ENCODE peak calls at places on chromosomes 4 and X, in six cellular contexts. G, A, M, K, R and L are unnamed samples.

GRCh38 chrX:137166591-137166990 is 132.8 kb upstream of the GPR101 start:
- DNase-seq in G (no peak), R (no peak), A (peak), M (no peak), K (no peak), L (peak)

GRCh38 chrX:20382518-20383291 is 116.0 kb upstream of the RPS6KA3 start:
- DNase-seq in K (no peak), R (peak), G (no peak), A (peak), M (peak), L (peak)

GRCh38 chr4:19735012-19735411 is 516.7 kb upstream of the SLIT2 start:
- DNase-seq in K (no peak), A (no peak), R (no peak), G (no peak), M (no peak), L (no peak)

GRCh38 chr4:124953059-124953850 is 240.7 kb upstream of the ANKRD50 start:
- DNase-seq in G (no peak), A (no peak), R (no peak), K (no peak), M (peak), L (no peak)

GRCh38 chr4:169099775-169100180 is 89.7 kb upstream of the CBR4 start:
- DNase-seq in G (no peak), M (no peak), K (no peak), A (no peak), R (no peak), L (no peak)

GRCh38 chrX:100410083-100410590 is at the start of gene PCDH19:
- DNase-seq in A (peak), G (no peak), R (no peak), M (peak), K (peak), L (peak)

GRCh38 chr4:16597829-16598228 is 300.6 kb downstream of the LDB2 start:
- DNase-seq in A (no peak), K (no peak), R (no peak), M (peak), G (no peak), L (no peak)

GRCh38 chrX:108610141-108610540 is 126.2 kb downstream of the IRS4 start:
- DNase-seq in A (no peak), G (no peak), K (no peak), R (no peak), M (no peak), L (no peak)

GRCh38 chr4:141614878-141615586 is 21.4 kb upstream of the IL15 start:
- DNase-seq in G (no peak), R (no peak), A (no peak), M (no peak), K (no peak), L (no peak)

GRCh38 chrX:85851418-85851817 is 195.9 kb downstream of the CHM start:
- DNase-seq in R (no peak), G (no peak), M (peak), A (no peak), K (peak), L (peak)

GRCh38 chr4:78244691-78245485 is 187.8 kb downstream of the FRAS1 start:
- DNase-seq in M (no peak), K (no peak), R (no peak), A (no peak), G (no peak), L (no peak)

GRCh38 chr4:159444668-159445067 is 341.8 kb downstream of the RAPGEF2 start:
- DNase-seq in G (no peak), K (no peak), M (peak), A (no peak), R (peak), L (no peak)